ENCODE peak calls at places on chromosomes 5 and 9, in four cellular contexts. M is fibroblast of lung, E is aorta, V is D721Med. X is an unnamed sample.

GRCh38 chr5:22238047-22238446 is 615.1 kb downstream of the CDH12 start:
- DNase-seq in V (no peak), M (peak), E (no peak), X (no peak)

GRCh38 chr9:89592963-89593775 is 11.6 kb upstream of the GADD45G start:
- DNase-seq in M (peak), E (no peak), V (no peak), X (no peak)

GRCh38 chr9:89177021-89177400 is 1.6 kb downstream of the SHC3 start:
- DNase-seq in V (no peak), E (no peak), M (peak), X (no peak)

GRCh38 chr5:122300374-122300773 is 11.7 kb upstream of the SNCAIP start:
- DNase-seq in V (no peak), E (no peak), M (no peak), X (no peak)

GRCh38 chr9:94693485-94694191 is 32.9 kb upstream of the AOPEP start:
- DNase-seq in V (no peak), E (no peak), M (no peak), X (no peak)

GRCh38 chr9:99356512-99356971 is 134.5 kb downstream of the SEC61B start:
- DNase-seq in E (no peak), V (no peak), M (peak), X (peak)

GRCh38 chr9:118091676-118092490 is 387.7 kb downstream of the TLR4 start:
- DNase-seq in M (no peak), E (no peak), V (no peak), X (no peak)

GRCh38 chr9:136533775-136534157 is 12.1 kb downstream of the NOTCH1 start:
- DNase-seq in M (no peak), V (no peak), E (no peak), X (no peak)

GRCh38 chr9:133763272-133764183 is 25.4 kb upstream of the SARDH start:
- DNase-seq in M (no peak), E (peak), V (no peak), X (peak)

GRCh38 chr5:143341807-143342570 is 61.5 kb downstream of the NR3C1 start:
- DNase-seq in M (peak), E (no peak), V (no peak), X (no peak)

GRCh38 chr5:53360811-53361210 is 119.6 kb upstream of the FST start:
- DNase-seq in E (no peak), V (no peak), M (peak), X (no peak)

GRCh38 chr9:72207278-72207677 is 58.0 kb downstream of the GDA start:
- DNase-seq in M (no peak), V (no peak), E (no peak), X (no peak)

GRCh38 chr9:7597716-7598115 is 201.9 kb downstream of the DMAC1 start:
- DNase-seq in M (no peak), V (no peak), E (no peak), X (no peak)